ENCODE peak calls at places on chromosomes 16 and 17, in five cellular contexts. E is right lobe of liver; S is left ventricle myocardium superior; P is non-pigmented ciliary epithelial cell; N is naive thymus-derived CD8-positive, alpha-beta T cell. Q is an unnamed sample.

GRCh38 chr17:30824356-30825145 is at the start of gene CRLF3:
- DNase-seq in E (peak), S (peak), P (peak), N (peak), Q (peak)

GRCh38 chr16:3115561-3115960 is 3.2 kb downstream of the ZNF205 start:
- DNase-seq in E (no peak), S (no peak), P (no peak), N (no peak), Q (no peak)

GRCh38 chr16:74862743-74863244 is 88.2 kb upstream of the FA2H start:
- DNase-seq in E (no peak), S (no peak), P (no peak), N (peak), Q (no peak)

GRCh38 chr16:12289175-12290063 is 312.9 kb downstream of the SNX29 start:
- DNase-seq in E (no peak), S (no peak), P (no peak), N (no peak), Q (peak)

GRCh38 chr17:69539781-69540319 is 125.4 kb downstream of the MAP2K6 start:
- DNase-seq in E (no peak), S (no peak), P (peak), N (no peak), Q (no peak)

GRCh38 chr17:33175565-33175964 is 117.5 kb downstream of the ASIC2 start:
- DNase-seq in E (no peak), S (no peak), P (no peak), N (no peak), Q (no peak)

GRCh38 chr17:81440511-81441244 is 45.4 kb downstream of the BAHCC1 start:
- DNase-seq in E (no peak), S (no peak), P (no peak), N (no peak), Q (no peak)

GRCh38 chr16:46908540-46909372 is 24.6 kb downstream of the GPT2 start:
- DNase-seq in E (no peak), S (no peak), P (no peak), N (peak), Q (no peak)

GRCh38 chr16:68643847-68644246 is 1.3 kb upstream of the CDH3 start:
- DNase-seq in E (no peak), S (no peak), P (no peak), N (no peak), Q (no peak)

GRCh38 chr17:48642059-48642842 is 16.1 kb upstream of the HOXB9 start:
- DNase-seq in E (no peak), S (no peak), P (no peak), N (no peak), Q (no peak)

GRCh38 chr17:45948498-45948880 is 50.6 kb upstream of the STH start:
- DNase-seq in E (no peak), S (no peak), P (no peak), N (no peak), Q (no peak)

GRCh38 chr17:40608061-40608581 is 39.5 kb downstream of the SMARCE1 start:
- DNase-seq in E (no peak), S (no peak), P (no peak), N (peak), Q (no peak)

GRCh38 chr16:14013571-14014283 is 57.4 kb upstream of the MRTFB start:
- DNase-seq in E (no peak), S (no peak), P (peak), N (no peak), Q (no peak)

GRCh38 chr16:66020642-66021041 is 345.8 kb upstream of the CDH5 start:
- DNase-seq in E (no peak), S (no peak), P (no peak), N (no peak), Q (no peak)

GRCh38 chr17:6343191-6343590 is 91.7 kb downstream of the AIPL1 start:
- DNase-seq in E (no peak), S (no peak), P (no peak), N (no peak), Q (no peak)

GRCh38 chr17:82698974-82699442 is 510 bp upstream of the RAB40B start:
- DNase-seq in E (no peak), S (no peak), P (no peak), N (no peak), Q (peak)

GRCh38 chr17:38448208-38448776 is 20.0 kb downstream of the ARHGAP23 start:
- DNase-seq in E (no peak), S (no peak), P (no peak), N (no peak), Q (no peak)

GRCh38 chr16:58733671-58734458 is at the start of gene GOT2:
- DNase-seq in E (peak), S (peak), P (peak), N (peak), Q (peak)